ENCODE peak calls at places on chromosomes 5 and 9, in seven cellular contexts. O, J, F, L, H, R and V are unnamed samples.

GRCh38 chr9:123834907-123835562 is 94.9 kb downstream of the DENND1A start:
- DNase-seq in O (no peak), J (no peak), F (no peak), L (peak), H (no peak), R (no peak), V (peak)

GRCh38 chr9:112719696-112720095 is 1.8 kb upstream of the INIP start:
- DNase-seq in O (no peak), J (no peak), F (no peak), L (peak), H (no peak), R (no peak), V (no peak)

GRCh38 chr9:130607640-130608420 is 28.5 kb downstream of the FUBP3 start:
- DNase-seq in O (no peak), J (no peak), F (no peak), L (peak), H (no peak), R (no peak), V (no peak)

GRCh38 chr5:135269224-135269623 is 129.8 kb downstream of the MACROH2A1 start:
- DNase-seq in O (no peak), J (no peak), F (no peak), L (peak), H (no peak), R (no peak), V (no peak)

GRCh38 chr9:137321726-137322361 is 19.8 kb upstream of the NRARP start:
- DNase-seq in O (no peak), J (no peak), F (no peak), L (no peak), H (no peak), R (no peak), V (no peak)

GRCh38 chr5:153623906-153624765 is 133.7 kb downstream of the GRIA1 start:
- DNase-seq in O (peak), J (no peak), F (no peak), L (peak), H (no peak), R (no peak), V (peak)

GRCh38 chr5:67989457-67989856 is 226.1 kb upstream of the PIK3R1 start:
- DNase-seq in O (peak), J (no peak), F (no peak), L (peak), H (no peak), R (no peak), V (peak)

GRCh38 chr5:55601209-55601618 is 66.5 kb upstream of the PLPP1 start:
- DNase-seq in O (peak), J (peak), F (no peak), L (peak), H (no peak), R (no peak), V (peak)

GRCh38 chr9:112533660-112534059 is 47.0 kb downstream of the KIAA1958 start:
- DNase-seq in O (no peak), J (no peak), F (no peak), L (no peak), H (no peak), R (no peak), V (no peak)

GRCh38 chr9:76927540-76928240 is 21.8 kb upstream of the PRUNE2 start:
- DNase-seq in O (no peak), J (no peak), F (no peak), L (peak), H (no peak), R (no peak), V (no peak)